ENCODE peak calls at places on chromosome 20, in ten cellular contexts. Y is A673, M is stomach, S is heart right ventricle, H is Peyer's patch, V is PC-9, E is psoas muscle, Q is thoracic aorta, P is right lobe of liver, K is GM23248. R is an unnamed sample. For H3K36me3, the result is how much of the 10 kb centered on the place peaks cover.

GRCh38 chr20:19816386-19816785 is 58.3 kb downstream of the RIN2 start:
- DNase-seq in H (no peak), Y (no peak), M (no peak), S (no peak), E (no peak), Q (no peak), K (no peak), V (no peak), P (no peak), R (no peak)

GRCh38 chr20:23100021-23100753 is 14.1 kb upstream of the CD93 start:
- DNase-seq in Q (no peak), P (no peak), Y (no peak), M (no peak), S (no peak), E (no peak), K (no peak), H (no peak), V (peak), R (no peak)

GRCh38 chr20:32753731-32754130 is 8.5 kb upstream of the DNMT3B start:
- DNase-seq in H (no peak), K (peak), S (no peak), V (no peak), Q (no peak), E (no peak), M (no peak), Y (no peak), P (no peak), R (no peak)

GRCh38 chr20:32539817-32540675 is 45.1 kb downstream of the NOL4L start:
- DNase-seq in Y (no peak), Q (no peak), E (no peak), K (no peak), H (peak), S (no peak), P (no peak), V (peak), M (peak), R (no peak)

GRCh38 chr20:56665806-56666205 is 36.7 kb downstream of the TFAP2C start:
- DNase-seq in V (no peak), Q (no peak), H (no peak), M (no peak), K (no peak), P (no peak), S (no peak), E (no peak), Y (no peak), R (no peak)

GRCh38 chr20:17685168-17685567 is 3.1 kb upstream of the RRBP1 start:
- DNase-seq in K (no peak), Q (no peak), S (no peak), H (no peak), E (no peak), V (no peak), P (no peak), Y (no peak), M (no peak), R (no peak)

GRCh38 chr20:46990017-46990810 is 95.6 kb downstream of the EYA2 start:
- DNase-seq in K (peak), V (peak), S (no peak), P (no peak), H (no peak), M (no peak), Q (no peak), Y (no peak), E (peak), R (no peak)

GRCh38 chr20:61954276-61955021 is 111.2 kb downstream of the TAF4 start:
- DNase-seq in P (peak), S (no peak), V (no peak), Y (no peak), M (no peak), K (no peak), Q (no peak), E (no peak), H (no peak), R (no peak)

GRCh38 chr20:5980720-5981119 is 30.3 kb downstream of the MCM8 start:
- DNase-seq in M (no peak), S (no peak), E (no peak), V (no peak), Y (no peak), P (no peak), H (no peak), K (no peak), Q (no peak), R (no peak)

GRCh38 chr20:50725722-50726000 is 5.7 kb upstream of the PARD6B start:
- DNase-seq in S (no peak), P (no peak), K (no peak), V (no peak), E (no peak), Y (no peak), H (no peak), M (no peak), Q (no peak), R (no peak)

GRCh38 chr20:20085071-20085470 is 32.7 kb downstream of the CFAP61 start:
- DNase-seq in Q (peak), M (no peak), E (peak), K (peak), Y (peak), P (no peak), H (no peak), S (peak), V (no peak), R (no peak)

GRCh38 chr20:12883507-12883885 is 125.3 kb upstream of the SPTLC3 start:
- DNase-seq in Y (no peak), H (no peak), K (no peak), S (no peak), V (no peak), P (no peak), E (no peak), M (no peak), Q (no peak), R (no peak)

GRCh38 chr20:15332711-15333160 is 995.3 kb upstream of the FLRT3 start:
- DNase-seq in E (no peak), P (no peak), V (no peak), K (no peak), Q (no peak), Y (no peak), M (no peak), S (no peak), H (no peak), R (no peak)

GRCh38 chr20:17807670-17808069 is 107.9 kb downstream of the BANF2 start:
- DNase-seq in Q (no peak), S (no peak), K (peak), P (peak), M (no peak), V (no peak), H (no peak), E (no peak), Y (no peak), R (no peak)

GRCh38 chr20:23820493-23820892 is 6.0 kb downstream of the CST2 start:
- DNase-seq in Y (no peak), K (peak), E (no peak), P (no peak), V (no peak), H (no peak), S (no peak), Q (no peak), M (no peak), R (no peak)

GRCh38 chr20:25867776-25868649 is 171.4 kb upstream of the ZNF337 start:
- DNase-seq in M (peak), H (peak), S (peak), Y (peak), K (peak), Q (no peak), V (peak), P (peak), E (peak), R (no peak)

GRCh38 chr20:19552144-19552895 is 205.7 kb upstream of the RIN2 start:
- DNase-seq in Y (peak), S (no peak), M (peak), V (no peak), P (no peak), E (no peak), Q (no peak), H (no peak), K (no peak), R (no peak)

GRCh38 chr20:17419459-17419858 is 111.7 kb downstream of the BFSP1 start:
- DNase-seq in K (no peak), V (no peak), Q (no peak), P (no peak), S (no peak), H (no peak), Y (no peak), M (no peak), E (no peak), R (no peak)

GRCh38 chr20:48702388-48703041 is 125.3 kb downstream of the PREX1 start:
- DNase-seq in P (no peak), E (no peak), S (no peak), M (no peak), V (peak), Y (no peak), H (no peak), K (no peak), Q (no peak), R (no peak)

GRCh38 chr20:7264137-7264536 is 496.7 kb downstream of the BMP2 start:
- DNase-seq in V (no peak), K (peak), Q (no peak), M (no peak), Y (no peak), P (peak), S (no peak), H (no peak), E (no peak), R (no peak)

GRCh38 chr20:11813106-11813890 is 104.4 kb upstream of the BTBD3 start:
- DNase-seq in E (no peak), Q (no peak), V (no peak), P (no peak), Y (no peak), S (no peak), M (no peak), K (no peak), H (no peak), R (no peak)

GRCh38 chr20:48739395-48740268 is 88.2 kb downstream of the PREX1 start:
- DNase-seq in V (no peak), K (peak), P (no peak), E (no peak), Y (no peak), Q (no peak), H (no peak), M (no peak), S (no peak), R (no peak)

GRCh38 chr20:48722002-48722731 is 105.6 kb downstream of the PREX1 start:
- DNase-seq in V (no peak), S (no peak), K (peak), H (peak), M (peak), E (no peak), Y (no peak), Q (peak), P (peak), R (no peak)

GRCh38 chr20:19283503-19283902 is 71.1 kb downstream of the SLC24A3 start:
- DNase-seq in P (no peak), Y (no peak), E (no peak), H (no peak), K (no peak), S (no peak), Q (no peak), V (no peak), M (peak), R (no peak)

GRCh38 chr20:31551581-31552081 is 37.4 kb downstream of the HM13 start:
- DNase-seq in M (no peak), H (no peak), K (no peak), E (no peak), Y (no peak), P (peak), V (no peak), S (no peak), Q (no peak), R (no peak)

GRCh38 chr20:19908586-19908985 is 108.6 kb upstream of the NAA20 start:
- DNase-seq in V (no peak), M (no peak), Q (no peak), S (no peak), E (no peak), Y (no peak), H (no peak), P (no peak), K (no peak), R (no peak)

GRCh38 chr20:44309763-44310663 is 989 bp downstream of the FITM2 start:
- DNase-seq in E (peak), Q (no peak), M (no peak), Y (no peak), P (no peak), K (peak), S (peak), H (no peak), V (no peak), R (no peak)

GRCh38 chr20:58452667-58453255 is 62.4 kb downstream of the APCDD1L start:
- DNase-seq in M (no peak), P (no peak), Q (no peak), Y (no peak), H (no peak), E (no peak), S (no peak), V (no peak), K (no peak), R (no peak)

DNA sequence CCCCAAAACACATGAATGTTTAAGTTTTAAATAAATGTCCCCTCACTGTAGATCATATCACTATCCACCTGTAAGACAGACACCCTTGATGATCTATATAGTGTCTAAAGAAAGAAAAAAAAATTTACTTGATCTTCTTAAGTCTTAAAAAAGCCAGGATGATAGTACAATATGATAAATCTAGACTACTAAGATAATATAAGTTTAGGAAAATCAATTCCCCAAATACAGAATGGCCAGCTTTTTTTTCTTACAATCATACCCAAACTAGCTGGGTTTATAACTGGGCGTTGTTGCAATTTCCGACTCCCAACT is 14.4 kb downstream of the ZNF217 start:
- DNase-seq in M (peak), S (no peak), Q (no peak), K (no peak), H (no peak), V (no peak), P (no peak), Y (no peak), E (no peak), R (no peak)
- H3K4me3 ChIP-seq in M (no peak), S (no peak), Q (peak), K (peak), H (no peak), V (peak), P (no peak), Y (peak), E (peak), R (peak)

DNA sequence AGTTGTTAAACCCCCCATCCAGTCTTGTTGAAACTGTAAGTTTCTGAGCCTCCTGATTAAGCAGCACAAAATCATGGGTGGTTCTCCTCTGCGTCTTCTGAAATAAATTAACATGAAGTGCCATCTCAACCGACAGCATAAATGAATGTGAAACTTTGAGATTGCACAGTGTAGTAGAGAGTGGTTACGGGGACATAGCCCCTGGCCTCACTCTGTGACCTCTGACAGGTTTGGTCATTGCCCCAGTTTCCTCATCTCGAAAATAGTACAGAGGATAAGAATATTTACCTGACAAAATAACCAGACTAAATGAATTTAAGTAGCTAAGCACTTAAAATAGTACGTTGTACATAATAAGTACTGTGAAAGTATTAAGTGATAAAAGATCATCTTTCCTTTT is 19.1 kb downstream of the NKX2-4 start:
- DNase-seq in E (no peak), H (no peak), K (no peak), P (no peak), S (no peak), Y (no peak), M (no peak), V (no peak), Q (no peak), R (no peak)
- H3K36me3 ChIP-seq in E (under half), H (under half), K (under half), P (under half), S (under half), Y (under half), M (half or more), V (under half), Q (under half), R (half or more)

DNA sequence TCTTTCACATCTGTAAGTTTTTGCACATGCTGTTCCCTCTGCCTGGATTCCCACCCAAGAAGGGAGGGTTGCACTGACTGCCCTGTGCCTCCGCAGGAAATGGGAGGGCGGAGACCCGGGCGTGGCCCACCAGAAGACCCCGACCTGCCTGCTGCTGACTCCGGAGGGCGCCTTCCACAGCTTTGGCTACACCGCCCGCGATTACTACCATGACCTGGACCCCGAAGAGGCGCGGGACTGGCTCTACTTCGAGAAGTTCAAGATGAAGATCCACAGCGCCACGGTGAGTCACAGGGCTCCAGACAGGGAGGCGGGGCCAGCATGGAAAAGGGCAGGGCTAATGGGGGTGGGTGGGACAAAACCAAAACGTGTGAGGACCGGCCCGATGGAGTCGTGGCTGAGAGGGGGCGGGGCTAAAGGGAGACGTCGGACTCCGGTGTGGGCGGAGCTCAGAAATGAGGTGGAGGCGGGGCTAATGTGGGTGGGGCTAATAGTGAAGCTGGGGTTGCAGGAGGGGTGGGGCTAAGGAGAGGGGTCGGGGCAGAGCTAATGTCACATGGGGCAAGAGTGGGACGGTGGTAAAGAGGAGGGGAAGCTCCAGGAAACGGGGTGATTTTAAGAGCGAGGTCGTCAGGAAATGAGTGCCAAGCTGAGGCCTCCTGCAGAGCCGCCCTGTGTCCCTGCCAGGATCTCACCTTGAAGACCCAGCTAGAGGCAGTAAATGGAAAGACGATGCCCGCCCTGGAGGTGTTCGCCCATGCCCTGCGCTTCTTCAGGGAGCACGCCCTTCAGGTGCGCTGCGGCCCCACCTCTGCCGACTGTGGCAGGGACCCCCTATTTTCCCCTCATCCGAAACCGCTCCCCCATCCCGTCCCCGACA is 12.6 kb downstream of the HSPA12B start:
- DNase-seq in E (peak), S (peak), K (peak), H (peak), P (peak), Y (peak), Q (no peak), M (peak), V (peak), R (peak)
- H3K4me3 ChIP-seq in E (no peak), S (no peak), K (no peak), H (peak), P (no peak), Y (no peak), Q (peak), M (no peak), V (peak), R (peak)

GRCh38 chr20:37205130-37205529 is 25.8 kb upstream of the MROH8 start:
- DNase-seq in Q (no peak), S (no peak), H (no peak), K (no peak), E (no peak), M (no peak), V (no peak), Y (no peak), P (no peak), R (no peak)

GRCh38 chr20:37204056-37204455 is 24.7 kb upstream of the MROH8 start:
- DNase-seq in H (no peak), Q (no peak), K (no peak), V (no peak), P (no peak), M (no peak), S (no peak), E (no peak), Y (no peak), R (no peak)

GRCh38 chr20:37209193-37209592 is 29.8 kb upstream of the MROH8 start:
- DNase-seq in V (no peak), E (no peak), P (no peak), K (no peak), H (no peak), Y (no peak), M (no peak), Q (no peak), S (no peak), R (no peak)

GRCh38 chr20:37207176-37207575 is 27.8 kb upstream of the MROH8 start:
- DNase-seq in H (no peak), Y (no peak), V (no peak), K (no peak), E (no peak), P (no peak), M (no peak), Q (no peak), S (no peak), R (no peak)

DNA sequence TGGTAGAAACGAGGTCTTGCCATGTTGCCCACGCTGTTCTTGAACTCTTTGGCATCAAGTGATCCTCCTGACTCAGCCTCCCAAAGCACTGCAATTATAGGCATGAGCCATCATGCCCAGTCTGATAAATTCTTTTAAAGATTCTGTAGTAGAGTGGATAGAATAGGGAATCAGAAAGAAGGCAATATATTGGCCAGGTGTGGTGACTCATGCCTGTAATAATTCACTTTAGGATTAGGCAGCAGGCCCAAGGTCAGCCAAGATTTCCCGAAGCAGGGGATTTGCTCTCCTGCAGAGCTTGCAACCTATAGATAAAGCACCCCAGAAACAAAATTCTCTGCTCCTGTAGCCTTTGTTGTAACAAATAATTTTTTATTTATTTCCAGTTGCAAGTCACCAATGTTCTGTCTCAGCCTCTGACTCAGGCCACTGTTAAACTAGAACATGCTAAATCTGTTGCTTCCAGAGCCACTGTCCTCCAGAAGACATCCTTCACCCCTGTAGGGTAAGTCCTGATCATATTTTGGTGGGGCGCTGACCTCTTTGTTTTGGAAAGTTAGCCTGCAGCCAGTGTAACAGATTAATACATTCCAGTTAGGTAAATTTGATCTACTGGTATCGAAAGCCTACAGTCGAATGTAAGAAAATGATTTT is 30.4 kb upstream of the MROH8 start:
- DNase-seq in S (no peak), Q (no peak), P (no peak), H (no peak), Y (no peak), E (no peak), V (no peak), M (no peak), K (no peak), R (no peak)
- H3K36me3 ChIP-seq in S (half or more), Q (under half), P (half or more), H (under half), Y (half or more), E (under half), V (under half), M (half or more), K (under half), R (half or more)

DNA sequence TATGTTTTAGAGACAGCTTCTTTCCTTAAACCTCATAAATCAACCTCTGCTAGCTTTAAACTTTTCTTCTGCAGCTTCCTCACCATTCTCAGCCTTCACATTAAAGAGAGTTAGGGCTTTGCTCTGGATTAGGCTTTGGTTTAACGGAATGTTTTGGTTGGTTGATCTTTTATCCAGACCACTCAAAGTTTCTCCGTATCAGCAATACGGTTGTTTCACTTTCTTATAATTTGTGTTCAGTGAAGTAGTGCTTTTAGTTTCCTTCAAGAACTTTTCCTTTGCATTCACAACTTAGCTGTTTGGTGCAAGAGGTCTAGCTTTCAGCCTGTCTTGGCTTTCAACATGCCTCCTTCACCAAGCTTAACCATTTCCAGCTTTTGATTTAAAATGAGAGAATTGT is 40.3 kb downstream of the DNAAF9 start:
- DNase-seq in H (no peak), V (no peak), Y (no peak), K (no peak), Q (no peak), M (no peak), E (no peak), S (no peak), P (no peak), R (no peak)
- H3K4me3 ChIP-seq in H (no peak), V (no peak), Y (no peak), K (no peak), Q (no peak), M (no peak), E (no peak), S (no peak), P (no peak), R (no peak)